ENCODE peak calls at places on chromosome 14, in five cellular contexts. E is H1, L is HepG2, R is K562, G is GM12878. Z is an unnamed sample.

GRCh38 chr14:54207476-54207875 is 189.3 kb upstream of the CDKN3 start:
- DNase-seq in G (no peak), R (no peak), L (no peak), E (no peak), Z (no peak)

GRCh38 chr14:45868377-45868776 is 615.4 kb upstream of the MIS18BP1 start:
- DNase-seq in R (no peak), L (no peak), E (no peak), G (peak), Z (no peak)

GRCh38 chr14:74240794-74241610 is 1.8 kb downstream of the VSX2 start:
- DNase-seq in L (no peak), R (no peak), G (no peak), E (no peak), Z (no peak)

GRCh38 chr14:105878554-105878953 is 352.2 kb downstream of the TMEM121 start:
- DNase-seq in L (no peak), G (no peak), E (no peak), R (no peak), Z (no peak)

GRCh38 chr14:102086346-102086971 is 385 bp downstream of the HSP90AA1 start:
- DNase-seq in G (no peak), L (no peak), E (no peak), R (peak), Z (no peak)

GRCh38 chr14:103418508-103418818 is 33.2 kb downstream of the MARK3 start:
- DNase-seq in L (no peak), G (no peak), R (peak), E (no peak), Z (no peak)

GRCh38 chr14:49971156-49972141 is 78.6 kb downstream of the ARF6 start:
- DNase-seq in R (no peak), L (no peak), E (no peak), G (peak), Z (no peak)

GRCh38 chr14:69048456-69048855 is 69.4 kb upstream of the ACTN1 start:
- DNase-seq in E (no peak), L (no peak), G (no peak), R (no peak), Z (no peak)

GRCh38 chr14:67787673-67788072 is 28.7 kb downstream of the ZFYVE26 start:
- DNase-seq in R (no peak), E (no peak), G (no peak), L (no peak), Z (no peak)

GRCh38 chr14:21268612-21269251 is 510 bp downstream of the HNRNPC start:
- DNase-seq in L (peak), E (no peak), R (peak), G (no peak), Z (peak)

GRCh38 chr14:87430810-87431209 is 562.2 kb downstream of the GALC start:
- DNase-seq in E (no peak), R (no peak), G (no peak), L (peak), Z (no peak)

GRCh38 chr14:22202313-22202712 is 386.7 kb downstream of the DAD1 start:
- DNase-seq in G (no peak), E (no peak), R (no peak), L (no peak), Z (no peak)

GRCh38 chr14:105301103-105301914 is 508 bp upstream of the BRF1 start:
- DNase-seq in L (peak), G (peak), E (peak), R (peak), Z (peak)

GRCh38 chr14:45904313-45904712 is 651.3 kb upstream of the MIS18BP1 start:
- DNase-seq in G (no peak), L (no peak), R (no peak), E (no peak), Z (no peak)

GRCh38 chr14:24277606-24278321 is 6.4 kb upstream of the RABGGTA start:
- DNase-seq in G (no peak), L (no peak), R (no peak), E (no peak), Z (no peak)

GRCh38 chr14:55136868-55137785 is 8.1 kb downstream of the LGALS3 start:
- DNase-seq in L (no peak), R (peak), E (no peak), G (no peak), Z (no peak)

GRCh38 chr14:56004807-56005579 is 113.2 kb upstream of the PELI2 start:
- DNase-seq in G (peak), R (peak), L (no peak), E (peak), Z (no peak)

GRCh38 chr14:96863327-96863985 is 66.3 kb downstream of the VRK1 start:
- DNase-seq in E (no peak), R (no peak), G (no peak), L (no peak), Z (no peak)

GRCh38 chr14:49975286-49975685 is 82.4 kb downstream of the ARF6 start:
- DNase-seq in R (no peak), G (no peak), L (no peak), E (no peak), Z (peak)

GRCh38 chr14:69288001-69288771 is 28.2 kb downstream of the GALNT16 start:
- DNase-seq in G (no peak), E (no peak), L (peak), R (peak), Z (no peak)

GRCh38 chr14:91754819-91755218 is 22.9 kb upstream of the CATSPERB start:
- DNase-seq in E (no peak), G (no peak), L (no peak), R (no peak), Z (no peak)

GRCh38 chr14:63857467-63858030 is 4.7 kb downstream of the SYNE2 start:
- DNase-seq in R (no peak), E (no peak), L (no peak), G (no peak), Z (no peak)

GRCh38 chr14:37375566-37375965 is 177.8 kb downstream of the MIPOL1 start:
- DNase-seq in R (no peak), L (no peak), G (no peak), E (no peak), Z (no peak)

GRCh38 chr14:104445832-104446381 is 133.7 kb upstream of the C14orf180 start:
- DNase-seq in R (no peak), L (no peak), G (no peak), E (no peak), Z (no peak)

GRCh38 chr14:21924479-21924878 is 250.9 kb upstream of the OR4E1 start:
- DNase-seq in R (no peak), L (no peak), G (peak), E (no peak), Z (no peak)

GRCh38 chr14:61761959-61762786 is at the start of gene SNAPC1:
- DNase-seq in L (peak), R (peak), E (peak), G (peak), Z (peak)
- TF ChIP-seq EZH2 in L (no peak), R (no peak), E (no peak), G (no peak), Z (no peak)

DNA sequence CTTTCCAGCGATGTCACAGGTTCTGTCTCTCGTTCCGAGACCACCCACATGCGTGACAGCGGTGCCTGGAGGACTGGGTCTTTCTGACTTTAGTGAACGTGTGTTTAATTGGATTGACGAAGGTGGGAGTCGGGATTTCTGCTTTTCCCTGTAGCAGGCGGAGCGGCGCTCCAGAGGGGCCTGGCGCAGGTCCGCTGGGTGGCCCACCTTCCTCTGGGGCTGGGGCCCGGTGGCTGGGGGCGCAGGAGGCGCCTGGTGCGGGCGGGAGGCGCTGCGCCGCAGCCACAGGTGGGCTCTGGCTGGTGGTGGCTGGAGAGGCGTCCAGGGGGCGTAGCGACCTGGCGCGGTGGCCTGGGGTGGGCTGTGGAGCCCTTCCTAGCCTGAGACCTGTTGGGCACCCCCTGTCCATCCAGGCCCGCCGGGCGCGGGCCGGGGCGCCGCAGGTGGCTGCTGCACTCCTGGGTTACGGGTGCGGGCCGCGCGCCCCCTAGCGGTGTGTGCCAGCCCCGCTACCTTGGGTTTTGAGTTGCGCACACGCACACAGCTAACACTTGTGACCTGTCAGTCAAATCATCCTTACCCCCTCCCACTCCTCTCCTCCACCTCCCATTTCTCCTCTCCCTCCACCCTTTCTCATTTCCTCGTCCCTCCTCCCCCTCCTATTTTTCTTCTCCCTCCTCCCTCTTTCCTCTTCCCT is 2.0 kb downstream of the MEG3 start:
- DNase-seq in R (peak), G (no peak), E (no peak), L (no peak), Z (no peak)
- TF ChIP-seq CTCF in R (peak), G (no peak), E (peak), L (no peak), Z (no peak)

DNA sequence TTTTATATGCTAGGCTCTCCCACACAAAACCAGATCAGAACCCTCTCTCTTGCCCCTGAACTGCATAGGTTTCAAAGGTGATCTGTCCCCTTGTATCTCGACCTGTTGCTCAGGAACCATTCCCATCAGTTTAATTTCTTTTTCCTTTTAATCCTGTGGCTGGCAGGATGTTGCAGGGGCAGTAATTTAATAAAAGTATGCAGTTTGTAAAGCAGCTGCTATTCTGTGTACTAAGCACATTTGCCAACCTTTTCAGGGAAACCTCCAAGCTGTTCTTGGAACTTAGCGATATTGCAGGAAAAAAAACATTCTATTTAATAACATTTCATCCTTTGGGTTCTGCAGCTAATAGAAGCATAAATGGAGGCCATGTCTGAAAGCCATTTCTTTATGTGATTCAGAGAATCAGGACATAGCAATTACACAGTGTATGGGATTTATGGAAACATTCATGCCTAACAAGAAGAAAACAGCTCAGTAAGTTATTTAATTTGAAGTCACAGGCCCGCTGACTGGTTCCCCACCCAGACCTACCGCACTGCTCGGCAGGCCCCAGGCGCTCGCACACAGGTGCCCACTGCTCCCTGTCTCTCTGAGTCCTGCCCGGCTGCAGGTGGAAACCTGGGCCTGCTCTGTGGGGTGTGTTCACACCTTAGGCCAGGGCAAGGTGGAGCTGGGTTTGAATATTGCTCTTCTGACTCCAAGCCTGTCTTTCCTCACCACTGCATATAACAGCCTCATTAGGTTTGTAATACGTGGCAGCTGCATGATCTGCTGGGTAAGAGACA is 119.5 kb downstream of the SLC25A47 start:
- DNase-seq in L (no peak), G (no peak), R (no peak), E (no peak), Z (no peak)
- TF ChIP-seq JUND in L (no peak), G (no peak), R (no peak), E (no peak), Z (no peak)

DNA sequence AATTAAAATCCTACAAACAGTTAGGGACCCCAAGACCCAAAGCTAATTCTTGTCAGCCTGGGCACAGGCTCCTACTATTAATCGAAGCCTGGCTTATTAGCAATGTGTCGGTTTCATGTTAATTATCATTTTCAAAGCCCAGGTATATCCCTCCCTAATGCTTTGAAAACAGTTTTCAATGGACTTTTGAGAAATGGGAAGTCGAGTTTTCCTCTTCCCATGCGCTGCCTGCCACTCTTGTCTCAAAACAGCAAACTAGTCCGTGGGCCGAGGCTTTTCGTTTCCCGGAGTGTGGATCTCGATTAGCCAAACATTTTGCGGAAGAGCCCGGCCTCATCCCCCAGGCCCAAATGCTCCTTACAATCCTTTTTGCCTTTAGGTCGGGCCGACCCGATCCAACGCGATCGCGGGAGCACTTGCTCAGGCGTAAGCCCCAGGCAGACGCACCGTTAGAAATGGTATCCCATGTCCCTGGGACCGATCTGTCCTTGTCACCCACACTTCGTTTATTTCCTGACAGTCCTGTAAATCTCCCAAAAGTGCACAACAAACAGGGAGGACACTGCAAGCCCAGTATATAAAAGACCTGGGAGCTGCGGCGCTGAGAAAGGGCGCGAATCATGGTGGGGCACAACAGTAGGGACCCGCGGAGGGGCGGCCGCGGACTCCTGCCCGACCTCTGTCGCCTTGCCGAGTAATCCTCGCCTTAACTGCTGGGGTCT is 1.5 kb downstream of the SIX6 start:
- DNase-seq in E (no peak), R (no peak), G (no peak), L (no peak), Z (no peak)
- TF ChIP-seq EZH2 in E (peak), R (no peak), G (peak), L (no peak), Z (no peak)

Z was measured in HCT116.